ENCODE peak calls at places on chromosomes 1 and 21, in four cellular contexts. N is GM12878, M is HepG2, W is K562. X is an unnamed sample.
A peak's percentile ranks its signal among the peaks of the same experiment; 100 is the strongest.

GRCh38 chr21:28822882-28823335 is 169.8 kb downstream of the LTN1 start:
- DNase-seq in N (no peak), M (peak; percentile 3), W (no peak), X (no peak)

GRCh38 chr1:152107984-152108898 is 7.0 kb downstream of the TCHH start:
- DNase-seq in N (no peak), M (no peak), W (no peak), X (peak; percentile 48)

GRCh38 chr1:38992450-38993111 is 1.5 kb downstream of the AKIRIN1 start:
- DNase-seq in N (peak; percentile 27), M (peak; percentile 41), W (peak; percentile 7), X (no peak)

GRCh38 chr1:144551543-144552424 is 40.9 kb upstream of the PPIAL4F start:
- DNase-seq in N (peak; percentile 89), M (peak; percentile 66), W (peak; percentile 82), X (peak; percentile 86)

GRCh38 chr1:12031039-12031980 is 12.0 kb downstream of the MIIP start:
- DNase-seq in N (no peak), M (no peak), W (peak; percentile 70), X (peak; percentile 72)

GRCh38 chr1:9838946-9839345 is 15.2 kb upstream of the CLSTN1 start:
- DNase-seq in N (no peak), M (no peak), W (no peak), X (peak; percentile 7)

GRCh38 chr1:27357281-27358037 is 9.3 kb downstream of the MAP3K6 start:
- DNase-seq in N (no peak), M (peak; percentile 43), W (peak; percentile 91), X (peak; percentile 87)

GRCh38 chr1:89918794-89919155 is 76.1 kb upstream of the ZNF326 start:
- DNase-seq in N (no peak), M (no peak), W (no peak), X (no peak)

GRCh38 chr1:181482521-181483083 is 715 bp upstream of the CACNA1E start:
- DNase-seq in N (no peak), M (no peak), W (peak; percentile 27), X (peak; percentile 76)

GRCh38 chr1:77874804-77875445 is 13.5 kb upstream of the NEXN start:
- DNase-seq in N (no peak), M (no peak), W (no peak), X (no peak)

GRCh38 chr1:212699839-212700596 is at the start of gene BATF3:
- DNase-seq in N (no peak), M (no peak), W (peak; percentile 82), X (no peak)

GRCh38 chr1:192579319-192579738 is 3.8 kb downstream of the RGS1 start:
- DNase-seq in N (no peak), M (no peak), W (no peak), X (no peak)

GRCh38 chr1:3471356-3472087 is 17.1 kb downstream of the ARHGEF16 start:
- DNase-seq in N (no peak), M (peak; percentile 89), W (peak; percentile 70), X (peak; percentile 77)

GRCh38 chr1:172843444-172843843 is 184.5 kb downstream of the FASLG start:
- DNase-seq in N (no peak), M (no peak), W (no peak), X (no peak)

GRCh38 chr1:4118746-4119515 is 218.9 kb upstream of the C1orf174 start:
- DNase-seq in N (no peak), M (no peak), W (no peak), X (no peak)

GRCh38 chr1:45557422-45557944 is 6.9 kb downstream of the AKR1A1 start:
- DNase-seq in N (no peak), M (no peak), W (peak; percentile 6), X (no peak)

GRCh38 chr1:40267767-40268187 is 9.7 kb downstream of the ZMPSTE24 start:
- DNase-seq in N (no peak), M (no peak), W (no peak), X (no peak)

GRCh38 chr1:78055565-78056132 is 9.9 kb downstream of the GIPC2 start:
- DNase-seq in N (no peak), M (no peak), W (no peak), X (no peak)

GRCh38 chr1:74504125-74505065 is 8.0 kb downstream of the LRRC53 start:
- DNase-seq in N (peak; percentile 33), M (peak; percentile 38), W (peak; percentile 12), X (peak; percentile 81)

GRCh38 chr1:180363596-180363995 is 133.5 kb downstream of the LHX4 start:
- DNase-seq in N (no peak), M (no peak), W (no peak), X (no peak)

GRCh38 chr1:167605576-167605975 is 24.5 kb upstream of the RCSD1 start:
- DNase-seq in N (no peak), M (no peak), W (no peak), X (no peak)

GRCh38 chr1:53576381-53576801 is 117.2 kb downstream of the DMRTB1 start:
- DNase-seq in N (no peak), M (no peak), W (no peak), X (peak; percentile 9)

GRCh38 chr1:181018901-181019681 is 3.6 kb downstream of the STX6 start:
- DNase-seq in N (no peak), M (no peak), W (no peak), X (no peak)

GRCh38 chr1:31135973-31136600 is 70.6 kb upstream of the PUM1 start:
- DNase-seq in N (no peak), M (no peak), W (no peak), X (no peak)

GRCh38 chr21:16115461-16115860 is 385.7 kb downstream of the USP25 start:
- DNase-seq in N (no peak), M (no peak), W (no peak), X (no peak)

GRCh38 chr1:40592107-40592773 is 60.8 kb downstream of the ZNF684 start:
- DNase-seq in N (no peak), M (peak; percentile 28), W (no peak), X (no peak)

GRCh38 chr1:95905818-95906395 is 671.9 kb downstream of the RWDD3 start:
- DNase-seq in N (no peak), M (no peak), W (no peak), X (no peak)

GRCh38 chr1:153306303-153307220 is 6.2 kb downstream of the PGLYRP3 start:
- DNase-seq in N (no peak), M (no peak), W (no peak), X (no peak)

GRCh38 chr1:51518033-51518729 is 885 bp downstream of the EPS15 start:
- DNase-seq in N (peak; percentile 61), M (peak; percentile 73), W (peak; percentile 87), X (peak; percentile 32)

GRCh38 chr1:168482106-168482505 is 61.7 kb downstream of the XCL2 start:
- DNase-seq in N (no peak), M (peak; percentile 66), W (no peak), X (peak; percentile 12)

GRCh38 chr1:172442843-172443565 is 865 bp downstream of the PIGC start:
- DNase-seq in N (no peak), M (no peak), W (no peak), X (no peak)

GRCh38 chr21:46394819-46395152 is 63.9 kb upstream of the DIP2A start:
- DNase-seq in N (no peak), M (no peak), W (no peak), X (no peak)

GRCh38 chr21:8990326-8991087 is 1530.9 kb upstream of the TPTE start:
- DNase-seq in N (no peak), M (peak; percentile 94), W (no peak), X (no peak)

GRCh38 chr1:10217748-10218441 is 7.5 kb downstream of the KIF1B start:
- DNase-seq in N (no peak), M (no peak), W (no peak), X (no peak)

GRCh38 chr1:99891997-99892396 is 41.8 kb downstream of the AGL start:
- DNase-seq in N (no peak), M (no peak), W (no peak), X (no peak)

GRCh38 chr1:99887890-99888289 is 37.7 kb downstream of the AGL start:
- DNase-seq in N (no peak), M (no peak), W (no peak), X (no peak)

GRCh38 chr1:99886179-99886578 is 36.0 kb downstream of the AGL start:
- DNase-seq in N (no peak), M (no peak), W (no peak), X (no peak)

DNA sequence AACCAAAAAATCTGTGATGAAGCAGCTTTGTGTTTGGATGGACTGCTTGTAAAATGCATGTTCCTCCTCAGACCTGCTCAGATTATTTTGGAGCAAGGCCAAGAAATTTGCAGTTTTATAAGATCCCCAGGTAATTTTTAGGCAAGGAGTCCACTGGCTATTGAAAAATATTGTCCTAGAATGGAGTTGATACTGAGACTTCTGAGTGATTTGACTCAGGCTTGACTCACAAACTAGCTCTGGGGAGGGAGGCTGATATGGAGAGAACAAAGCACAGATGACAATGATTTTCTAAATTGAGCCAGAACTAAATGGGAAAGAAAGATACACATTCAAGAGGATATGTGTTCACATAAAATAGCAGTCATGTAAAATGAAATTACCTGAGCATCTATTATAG is 36.7 kb downstream of the AGL start:
- DNase-seq in N (no peak), M (no peak), W (no peak), X (no peak)
- TF ChIP-seq ETV6 in N (no peak), M (no peak), W (no peak), X (no peak)

GRCh38 chr21:41316200-41316599 is 401 bp upstream of the FAM3B start:
- DNase-seq in N (no peak), M (no peak), W (no peak), X (no peak)
- TF ChIP-seq ETV6 in N (no peak), M (no peak), W (no peak), X (peak; percentile 26)

DNA sequence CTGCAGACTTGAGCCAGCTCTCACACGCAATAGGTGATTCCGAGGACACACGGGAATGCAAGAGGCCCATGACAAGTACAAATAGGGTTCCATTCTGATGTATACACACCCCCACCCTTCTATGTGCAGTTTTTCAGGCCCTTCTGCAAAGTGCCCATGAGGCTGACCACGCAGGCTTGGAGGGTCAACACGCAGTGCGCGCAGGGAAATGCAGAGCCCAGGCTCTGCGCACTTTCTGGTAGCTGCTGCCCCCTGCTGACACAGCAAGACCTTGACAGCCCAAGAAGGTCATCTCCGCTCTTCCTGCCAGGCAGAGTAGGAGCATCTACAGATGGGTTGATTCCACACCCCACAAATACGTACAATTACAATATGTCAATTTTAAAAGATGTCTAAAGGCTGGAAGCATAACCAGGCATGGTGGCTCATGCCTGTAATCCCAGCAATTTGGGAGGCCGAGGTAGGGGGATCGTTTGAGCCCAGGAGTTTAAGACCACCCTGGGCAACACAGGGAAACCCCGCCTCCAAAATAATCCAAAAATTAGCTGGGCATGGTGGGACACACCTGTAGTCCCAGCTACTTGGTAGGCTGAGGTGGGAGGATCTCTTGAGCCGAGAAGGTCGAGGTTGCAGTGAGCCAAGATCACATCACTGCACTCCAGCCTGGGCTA is 18.5 kb downstream of the SH3BP5L start:
- DNase-seq in N (no peak), M (peak; percentile 50), W (peak; percentile 71), X (peak; percentile 66)
- TF ChIP-seq ETV6 in N (no peak), M (no peak), W (no peak), X (no peak)

DNA sequence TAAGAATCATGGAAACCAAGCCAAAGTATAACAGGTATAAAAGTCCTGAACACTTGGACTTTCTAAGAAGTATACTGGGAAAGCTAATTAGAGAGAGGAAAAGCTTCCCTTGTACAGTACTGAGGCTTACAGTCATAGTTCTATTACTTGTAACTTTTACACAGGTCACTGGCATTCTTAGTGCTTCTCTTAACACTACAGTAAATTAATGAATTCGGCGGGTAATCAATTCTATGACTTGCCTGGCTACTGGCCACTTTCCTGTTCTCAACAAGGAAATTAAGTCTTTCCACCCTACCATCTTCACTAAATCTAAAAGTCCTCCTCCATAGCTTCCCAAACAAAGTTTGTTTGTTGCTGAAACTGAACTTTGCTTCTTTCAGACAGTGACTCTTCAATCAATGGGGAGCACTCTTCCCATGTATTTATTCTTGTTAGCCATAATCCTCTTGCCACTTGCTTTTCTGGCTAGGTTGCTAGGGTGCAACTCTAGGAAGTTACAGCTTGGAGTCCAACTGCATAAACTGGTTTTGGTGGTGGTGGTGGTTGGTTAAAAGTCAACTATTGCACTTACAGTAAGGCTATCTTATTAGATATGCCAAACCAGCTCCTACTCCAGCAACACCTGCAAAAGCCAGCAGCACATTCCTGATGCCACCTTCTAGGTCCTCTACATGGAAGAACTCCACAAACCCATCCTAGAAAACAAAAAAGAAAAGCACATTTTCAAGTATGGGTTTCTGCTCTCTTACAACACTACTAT is 2.4 kb downstream of the MCL1 start:
- DNase-seq in N (no peak), M (peak; percentile 71), W (no peak), X (no peak)
- TF ChIP-seq ETV6 in N (no peak), M (no peak), W (no peak), X (no peak)